ENCODE peak calls at places on chromosomes 5 and 9, in nine cellular contexts. R is GM12865; N is AG09319; C is fibroblast of lung; F is ovary; K is right lobe of liver; S is lung; W is mammary epithelial cell; U is CD8-positive, alpha-beta T cell. Z is an unnamed sample.
A peak's percentile ranks its signal among the peaks of the same experiment; 100 is the strongest.

GRCh38 chr5:116576043-116576713 is 1.6 kb upstream of the SEMA6A start:
- DNase-seq in N (no peak), S (peak; percentile 49), R (peak; percentile 90), W (peak; percentile 58), U (no peak), K (peak; percentile 56), F (peak; percentile 80), C (peak; percentile 68), Z (no peak)

GRCh38 chr5:65076251-65076869 is 307.6 kb downstream of the CWC27 start:
- DNase-seq in C (peak; percentile 75), K (no peak), R (peak; percentile 84), W (peak; percentile 52), U (peak; percentile 60), S (peak; percentile 41), N (peak; percentile 16), F (no peak), Z (no peak)

GRCh38 chr5:58497956-58498942 is 7.0 kb downstream of the GAPT start:
- DNase-seq in C (peak; percentile 52), S (no peak), K (no peak), W (peak; percentile 2), F (peak; percentile 25), U (no peak), N (no peak), R (no peak), Z (no peak)

GRCh38 chr5:108418172-108418571 is 36.3 kb upstream of the FBXL17 start:
- DNase-seq in S (no peak), K (no peak), W (no peak), F (no peak), N (no peak), C (no peak), U (no peak), R (no peak), Z (no peak)

GRCh38 chr5:81068635-81069034 is 108.5 kb downstream of the RASGRF2 start:
- DNase-seq in S (no peak), C (no peak), F (no peak), N (no peak), R (no peak), K (no peak), W (no peak), U (no peak), Z (no peak)

GRCh38 chr9:20701058-20701457 is 17.0 kb downstream of the FOCAD start:
- DNase-seq in W (no peak), R (no peak), F (no peak), K (no peak), U (no peak), S (no peak), C (no peak), N (no peak), Z (no peak)

GRCh38 chr9:34988218-34989055 is 1.1 kb upstream of the DNAJB5 start:
- DNase-seq in K (no peak), F (peak; percentile 49), R (peak; percentile 54), U (peak; percentile 59), S (no peak), W (no peak), N (no peak), C (peak; percentile 6), Z (no peak)

GRCh38 chr9:34898846-34899245 is 59.2 kb upstream of the PHF24 start:
- DNase-seq in S (no peak), R (no peak), C (no peak), W (no peak), K (no peak), N (no peak), F (no peak), U (no peak), Z (no peak)

GRCh38 chr9:83182071-83182470 is 119.1 kb upstream of the RASEF start:
- DNase-seq in S (no peak), K (no peak), U (no peak), C (no peak), R (no peak), N (no peak), W (no peak), F (no peak), Z (no peak)

GRCh38 chr9:120392245-120392644 is 187.7 kb downstream of the CDK5RAP2 start:
- DNase-seq in F (no peak), S (no peak), K (no peak), R (no peak), C (no peak), N (no peak), W (no peak), U (no peak), Z (no peak)

GRCh38 chr9:97853844-97854695 is 1.0 kb downstream of the FOXE1 start:
- DNase-seq in C (peak; percentile 28), S (no peak), N (no peak), R (no peak), K (no peak), F (no peak), W (peak; percentile 57), U (peak; percentile 62), Z (no peak)

GRCh38 chr9:16985559-16986348 is 115.3 kb upstream of the BNC2 start:
- DNase-seq in N (peak; percentile 66), K (no peak), W (no peak), C (peak; percentile 87), S (no peak), U (no peak), R (no peak), F (no peak), Z (no peak)

GRCh38 chr9:16434522-16434921 is 435.9 kb downstream of the BNC2 start:
- DNase-seq in W (no peak), C (no peak), K (no peak), U (no peak), S (no peak), N (no peak), F (no peak), R (no peak), Z (no peak)

GRCh38 chr5:171666815-171667214 is 118.8 kb upstream of the SMIM23 start:
- DNase-seq in C (no peak), S (no peak), K (no peak), U (no peak), F (no peak), N (no peak), W (no peak), R (no peak), Z (no peak)

GRCh38 chr5:38871790-38872551 is 26.2 kb downstream of the OSMR start:
- DNase-seq in N (peak; percentile 93), K (no peak), W (peak; percentile 99), R (no peak), F (no peak), U (no peak), C (peak; percentile 99), S (no peak), Z (peak; percentile 87)

DNA sequence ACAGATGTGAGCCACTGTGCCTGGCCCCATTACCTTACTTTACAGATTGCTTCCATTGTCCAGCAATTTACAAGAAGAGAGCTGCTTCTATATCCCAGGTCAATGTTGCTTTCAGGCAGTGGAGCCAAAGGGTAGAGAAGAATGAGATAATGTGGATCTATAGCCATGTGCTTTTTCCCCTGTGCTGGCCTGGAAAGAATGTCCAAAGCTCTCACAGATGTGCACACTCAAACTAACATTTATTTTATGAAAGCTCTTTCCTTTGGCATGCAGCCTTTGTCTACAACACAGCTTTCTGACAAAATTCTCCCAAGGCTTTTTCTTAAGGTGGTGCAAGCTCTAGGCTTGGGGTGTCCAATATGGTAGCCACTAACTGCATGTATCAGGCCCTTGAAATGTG is 217.3 kb downstream of the LRRC70 start:
- DNase-seq in F (no peak), C (no peak), W (no peak), U (no peak), R (no peak), N (no peak), S (no peak), K (no peak), Z (no peak)
- TF ChIP-seq CTCF in F (no peak), C (no peak), W (no peak), U (no peak), R (no peak), N (no peak), S (no peak), K (no peak), Z (no peak)

DNA sequence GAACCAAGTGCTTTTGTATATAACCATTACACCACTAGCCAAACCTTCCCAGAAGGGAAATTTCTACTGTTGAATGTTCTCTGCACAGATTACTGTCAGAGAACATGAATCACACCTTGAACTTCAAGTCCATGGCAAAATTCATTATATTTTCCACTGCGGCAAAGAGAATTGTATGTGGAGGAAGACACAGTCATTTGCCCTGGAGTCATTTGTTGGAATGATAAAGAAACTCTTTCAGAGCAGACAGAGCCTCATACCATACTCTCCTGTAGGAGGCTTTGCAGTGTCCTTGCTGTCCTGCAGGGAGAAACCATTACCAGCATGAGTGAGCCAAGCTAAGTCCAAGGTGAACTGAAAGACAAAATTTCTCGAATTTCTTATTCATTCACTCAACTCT is 369.0 kb downstream of the ARHGEF28 start:
- DNase-seq in K (no peak), S (no peak), N (no peak), C (no peak), F (no peak), W (peak; percentile 97), U (no peak), R (no peak), Z (no peak)
- TF ChIP-seq CTCF in K (no peak), S (no peak), N (no peak), C (no peak), F (no peak), W (peak; percentile 54), U (no peak), R (no peak), Z (no peak)

GRCh38 chr5:139651863-139652787 is 4.0 kb downstream of the CXXC5 start:
- DNase-seq in K (peak; percentile 83), R (peak; percentile 93), W (peak; percentile 92), N (no peak), F (peak; percentile 76), C (peak; percentile 77), U (peak; percentile 80), S (peak; percentile 72), Z (peak; percentile 70)

GRCh38 chr5:139651502-139651862 is 3.3 kb downstream of the CXXC5 start:
- DNase-seq in K (no peak), W (no peak), U (no peak), N (no peak), C (no peak), F (no peak), S (no peak), R (peak; percentile 36), Z (no peak)

GRCh38 chr5:139654464-139654863 is 6.3 kb downstream of the CXXC5 start:
- DNase-seq in C (no peak), S (no peak), W (no peak), R (peak; percentile 37), N (no peak), F (no peak), U (no peak), K (no peak), Z (no peak)

GRCh38 chr5:139653616-139654015 is 5.5 kb downstream of the CXXC5 start:
- DNase-seq in R (peak; percentile 47), S (no peak), F (no peak), U (no peak), N (no peak), C (no peak), K (no peak), W (no peak), Z (no peak)

GRCh38 chr5:139652788-139653241 is 4.7 kb downstream of the CXXC5 start:
- DNase-seq in W (no peak), N (no peak), K (no peak), R (peak; percentile 85), U (no peak), F (no peak), S (no peak), C (no peak), Z (no peak)
- TF ChIP-seq CTCF in W (no peak), N (no peak), K (no peak), R (no peak), U (no peak), F (no peak), S (no peak), C (no peak), Z (no peak)

GRCh38 chr9:102631559-102631958 is 363.6 kb upstream of the CYLC2 start:
- DNase-seq in W (peak; percentile 11), R (peak; percentile 31), K (no peak), C (no peak), N (no peak), F (no peak), S (no peak), U (no peak), Z (no peak)
- TF ChIP-seq CTCF in W (peak; percentile 34), R (peak; percentile 53), K (peak; percentile 36), C (no peak), N (no peak), F (no peak), S (no peak), U (no peak), Z (peak; percentile 41)

Z was measured in retinal pigment epithelial cell.